ENCODE peak calls at places on chromosomes 7 and 10, in eight cellular contexts. W is nephron progenitor cell, X is fibroblast of pulmonary artery, K is stomach, P is kidney, O is neural crest cell, G is AG04450, Z is cardiac muscle cell. R is an unnamed sample.

GRCh38 chr10:101062231-101063161 is 707 bp downstream of the KAZALD1 start:
- DNase-seq in W (peak), G (no peak), X (peak), O (peak), Z (peak), P (peak), K (peak), R (no peak)

GRCh38 chr7:155833651-155834050 is 21.4 kb upstream of the SHH start:
- DNase-seq in G (no peak), Z (no peak), W (no peak), O (no peak), X (no peak), K (no peak), P (no peak), R (no peak)

GRCh38 chr7:105643384-105643783 is 62.1 kb upstream of the EFCAB10 start:
- DNase-seq in Z (peak), G (no peak), O (peak), X (peak), K (no peak), W (peak), P (no peak), R (no peak)

GRCh38 chr10:59625842-59626522 is 83.7 kb downstream of the SLC16A9 start:
- DNase-seq in X (peak), O (peak), P (no peak), G (peak), W (peak), K (peak), Z (peak), R (no peak)

GRCh38 chr10:538895-539294 is 150.6 kb downstream of the DIP2C start:
- DNase-seq in O (no peak), X (peak), W (no peak), Z (peak), K (no peak), P (no peak), G (peak), R (no peak)

GRCh38 chr10:12707461-12708185 is 293.9 kb downstream of the CCDC3 start:
- DNase-seq in O (peak), P (no peak), W (peak), Z (peak), K (peak), G (peak), X (peak), R (no peak)

GRCh38 chr7:101803203-101804086 is 14.0 kb upstream of the CUX1 start:
- DNase-seq in X (no peak), Z (no peak), K (no peak), W (no peak), P (no peak), G (no peak), O (no peak), R (no peak)

GRCh38 chr7:129952164-129952652 is 552 bp downstream of the UBE2H start:
- DNase-seq in G (no peak), X (no peak), K (peak), P (peak), O (peak), Z (peak), W (no peak), R (no peak)

GRCh38 chr7:107874605-107875446 is 16.2 kb upstream of the DLD start:
- DNase-seq in Z (peak), O (peak), G (no peak), K (peak), X (peak), W (peak), P (no peak), R (no peak)

GRCh38 chr10:28432210-28432676 is 100.7 kb upstream of the WAC start:
- DNase-seq in P (no peak), W (peak), G (peak), O (peak), X (peak), K (peak), Z (peak), R (no peak)

GRCh38 chr10:28431139-28431538 is 101.8 kb upstream of the WAC start:
- DNase-seq in X (no peak), W (no peak), P (no peak), K (no peak), G (no peak), Z (no peak), O (no peak), R (no peak)

GRCh38 chr10:28426392-28427159 is 106.3 kb upstream of the WAC start:
- DNase-seq in P (no peak), Z (no peak), G (no peak), K (no peak), W (no peak), O (no peak), X (no peak), R (no peak)

GRCh38 chr10:28429573-28430216 is 103.2 kb upstream of the WAC start:
- DNase-seq in P (no peak), G (no peak), X (no peak), W (no peak), K (no peak), Z (peak), O (no peak), R (no peak)

DNA sequence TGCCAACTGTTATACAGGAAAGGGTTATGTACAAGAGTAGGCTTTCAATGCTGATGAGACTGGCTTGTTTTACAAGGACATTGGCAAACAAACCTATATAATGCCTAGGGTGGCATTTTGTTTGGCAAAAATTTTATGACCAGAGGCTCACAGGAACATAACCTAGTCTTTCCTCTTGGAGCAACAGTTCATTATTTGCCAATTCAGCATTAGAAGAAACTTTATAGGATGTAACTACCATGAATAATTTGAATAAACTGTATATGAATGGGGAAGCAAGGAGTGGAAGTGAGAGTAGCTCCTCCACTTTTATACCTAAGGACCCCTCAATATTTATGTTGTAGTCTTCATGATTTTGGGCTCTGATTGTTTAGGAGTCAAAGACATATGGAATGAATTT is 103.9 kb upstream of the WAC start:
- DNase-seq in G (no peak), K (no peak), X (no peak), P (no peak), W (no peak), Z (no peak), O (no peak), R (no peak)
- TF ChIP-seq CTCF in G (no peak), K (no peak), X (no peak), P (no peak), W (no peak), Z (no peak), O (no peak), R (no peak)

GRCh38 chr7:55550010-55550409 is 22.3 kb downstream of the VOPP1 start:
- DNase-seq in O (no peak), X (no peak), P (peak), Z (no peak), K (peak), W (no peak), G (no peak), R (no peak)
- TF ChIP-seq CTCF in O (no peak), X (no peak), P (peak), Z (no peak), K (no peak), W (no peak), G (no peak), R (peak)

GRCh38 chr7:8443871-8444756 is 10.7 kb downstream of the NXPH1 start:
- DNase-seq in O (peak), P (peak), W (peak), Z (no peak), K (no peak), X (no peak), G (no peak), R (no peak)
- TF ChIP-seq CTCF in O (peak), P (no peak), W (peak), Z (no peak), K (no peak), X (no peak), G (no peak), R (no peak)

GRCh38 chr10:27242951-27243551 is 2.5 kb upstream of the ACBD5 start:
- DNase-seq in P (no peak), O (peak), G (no peak), W (peak), K (peak), Z (peak), X (peak), R (peak)

GRCh38 chr10:27242473-27242950 is 1.9 kb upstream of the ACBD5 start:
- DNase-seq in O (no peak), P (no peak), K (no peak), W (no peak), X (no peak), G (no peak), Z (no peak), R (no peak)

GRCh38 chr10:27241640-27242472 is 1.3 kb upstream of the ACBD5 start:
- DNase-seq in K (peak), W (peak), G (peak), Z (peak), P (peak), O (peak), X (peak), R (peak)

GRCh38 chr10:27240891-27241639 is 468 bp upstream of the ACBD5 start:
- DNase-seq in W (peak), P (peak), G (no peak), X (peak), O (peak), Z (no peak), K (peak), R (no peak)

GRCh38 chr10:27240212-27240890 is at the start of gene ACBD5:
- DNase-seq in P (peak), G (peak), X (peak), W (peak), Z (peak), K (peak), O (peak), R (peak)
- TF ChIP-seq CTCF in P (no peak), G (no peak), X (no peak), W (no peak), Z (no peak), K (no peak), O (no peak), R (no peak)

DNA sequence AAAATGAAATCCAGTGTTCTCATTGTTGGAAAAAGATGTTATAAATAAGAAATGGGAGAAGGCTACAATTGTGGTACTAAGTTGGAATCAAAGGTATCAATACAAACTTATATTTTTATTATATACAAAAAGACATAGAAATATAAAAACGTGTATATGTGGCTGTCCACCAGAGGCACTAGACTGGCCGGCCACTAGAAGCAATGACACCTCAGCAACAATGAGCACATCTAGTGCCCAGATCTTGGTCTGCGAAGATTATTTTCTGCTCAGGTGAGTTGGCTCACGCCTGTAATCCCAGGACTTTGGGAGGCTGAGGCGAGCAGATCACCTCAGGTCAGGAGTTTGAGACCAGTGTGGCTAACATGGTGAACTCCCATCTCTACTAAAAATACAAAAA is 21.6 kb downstream of the IDE start:
- DNase-seq in K (no peak), W (no peak), O (no peak), P (no peak), Z (no peak), G (no peak), X (no peak), R (no peak)
- TF ChIP-seq CTCF in K (no peak), W (no peak), O (peak), P (no peak), Z (no peak), G (peak), X (peak), R (no peak)

GRCh38 chr7:100719523-100720319 is 547 bp upstream of the EPO start:
- DNase-seq in X (peak), W (no peak), K (no peak), P (no peak), G (peak), O (no peak), Z (peak), R (no peak)
- TF ChIP-seq CTCF in X (peak), W (no peak), K (no peak), P (no peak), G (peak), O (no peak), Z (peak), R (no peak)

GRCh38 chr10:17474595-17474994 is 20.2 kb upstream of the ST8SIA6 start:
- DNase-seq in K (no peak), P (no peak), W (no peak), X (peak), Z (peak), G (no peak), O (no peak), R (no peak)
- TF ChIP-seq CTCF in K (no peak), P (no peak), W (no peak), X (peak), Z (peak), G (peak), O (peak), R (no peak)

DNA sequence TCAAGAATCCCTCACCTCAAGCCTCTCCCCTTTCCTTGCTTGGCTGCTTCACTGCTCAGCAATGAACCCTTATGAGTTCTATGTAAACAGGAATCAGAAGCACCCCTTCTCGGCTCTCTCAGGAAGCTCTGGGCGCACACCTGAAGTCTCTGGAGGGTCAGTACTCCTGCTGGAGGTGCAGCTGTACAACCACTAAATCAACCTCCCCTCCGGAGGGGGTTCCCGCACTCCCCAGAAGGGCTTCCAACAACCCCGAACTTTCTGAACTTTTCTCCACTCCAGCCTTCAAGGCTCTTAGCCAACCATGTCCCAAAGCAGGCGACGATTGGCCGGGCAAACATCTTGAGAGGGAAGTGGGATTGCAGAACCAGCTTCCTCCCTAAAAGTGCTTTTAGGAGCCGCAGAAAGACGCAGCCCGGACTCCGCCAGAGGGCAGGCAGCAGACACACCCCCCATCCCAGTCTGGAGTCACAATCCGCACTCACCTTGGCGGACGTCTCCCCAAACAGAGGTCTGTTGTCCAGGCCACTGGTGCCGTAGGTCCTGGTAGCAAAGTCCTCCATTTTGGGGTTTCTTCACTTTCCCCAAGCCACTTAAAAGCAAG is 489 bp downstream of the TMEM243 start:
- DNase-seq in G (no peak), K (peak), X (peak), Z (peak), W (peak), O (no peak), P (peak), R (no peak)
- TF ChIP-seq CTCF in G (peak), K (no peak), X (peak), Z (peak), W (no peak), O (no peak), P (no peak), R (no peak)

R was measured in esophagus squamous epithelium.